ENCODE peak calls at places on chromosomes 2 and 18, in nine cellular contexts. S is SK-N-SH, L is OCI-LY7, G is breast epithelium, H is left lung, P is mesendoderm, K is ovary, Z is IMR-90, N is cardiac muscle cell. I is an unnamed sample.

GRCh38 chr18:46167971-46168370 is 63.8 kb downstream of the HAUS1 start:
- DNase-seq in S (no peak), L (peak; percentile 88), G (no peak), H (no peak), P (no peak), K (no peak), Z (no peak), N (no peak), I (peak; percentile 86)

GRCh38 chr2:27029051-27029450 is 3.7 kb upstream of the TMEM214 start:
- DNase-seq in S (no peak), L (no peak), G (no peak), H (no peak), P (no peak), K (no peak), Z (no peak), N (no peak), I (no peak)

GRCh38 chr2:171999604-172000469 is at the start of gene METAP1D:
- DNase-seq in S (peak; percentile 97), L (peak; percentile 94), G (peak; percentile 73), H (peak; percentile 100), P (peak; percentile 95), K (peak; percentile 92), Z (peak; percentile 88), N (peak; percentile 94), I (peak; percentile 97)

GRCh38 chr2:132916219-132916618 is 246.2 kb upstream of the LYPD1 start:
- DNase-seq in S (no peak), L (no peak), G (no peak), H (no peak), P (no peak), K (no peak), Z (no peak), N (no peak), I (no peak)

GRCh38 chr2:172106128-172106961 is 3.6 kb upstream of the DLX2 start:
- DNase-seq in S (peak; percentile 78), L (no peak), G (no peak), H (no peak), P (peak; percentile 87), K (peak; percentile 36), Z (peak; percentile 43), N (peak; percentile 48), I (peak; percentile 30)

GRCh38 chr2:210502997-210503621 is 26.6 kb upstream of the LANCL1 start:
- DNase-seq in S (peak; percentile 53), L (peak; percentile 48), G (no peak), H (no peak), P (peak; percentile 62), K (peak; percentile 25), Z (peak; percentile 49), N (peak; percentile 67), I (peak; percentile 27)

GRCh38 chr2:68127358-68128242 is 30.1 kb upstream of the PNO1 start:
- DNase-seq in S (no peak), L (peak; percentile 74), G (no peak), H (no peak), P (no peak), K (no peak), Z (no peak), N (no peak), I (peak; percentile 25)

GRCh38 chr18:33817096-33817495 is 239.1 kb downstream of the ASXL3 start:
- DNase-seq in S (no peak), L (no peak), G (no peak), H (no peak), P (peak; percentile 85), K (no peak), Z (peak; percentile 78), N (no peak), I (no peak)

GRCh38 chr2:74567862-74568261 is 13.3 kb downstream of the DOK1 start:
- DNase-seq in S (no peak), L (no peak), G (no peak), H (no peak), P (no peak), K (no peak), Z (peak; percentile 88), N (peak; percentile 87), I (no peak)

GRCh38 chr2:70240599-70240998 is 7.8 kb downstream of the TIA1 start:
- DNase-seq in S (no peak), L (no peak), G (no peak), H (no peak), P (no peak), K (no peak), Z (no peak), N (no peak), I (no peak)
- H3K4me3 ChIP-seq in S (no peak overlapping the region), L (no peak overlapping the region), G (no peak overlapping the region), H (no peak overlapping the region), P (no peak overlapping the region), K (no peak overlapping the region), Z (no peak overlapping the region), N (no peak overlapping the region), I (no peak overlapping the region)

DNA sequence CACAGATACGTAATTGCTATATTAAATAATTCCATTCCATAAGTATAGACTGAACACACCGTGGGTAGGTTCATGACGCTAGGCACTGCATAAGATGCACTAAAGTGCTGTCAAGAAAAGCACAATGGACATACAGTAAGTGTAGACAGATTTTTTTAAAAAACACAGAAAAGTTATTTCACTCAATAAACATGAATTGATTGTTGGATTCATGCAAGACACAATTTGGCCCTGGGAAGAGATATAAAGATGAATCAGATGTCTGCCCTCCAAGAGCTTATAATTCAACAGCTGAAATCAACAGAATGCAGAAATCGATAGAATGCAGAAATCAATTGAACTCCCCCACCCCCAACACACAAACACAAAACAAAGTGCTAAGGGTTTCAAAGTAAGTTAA is 1.8 kb downstream of the NBAS start:
- DNase-seq in S (no peak), L (no peak), G (no peak), H (no peak), P (no peak), K (no peak), Z (no peak), N (no peak), I (no peak)
- H3K4me3 ChIP-seq in S (no peak overlapping the region), L (peak overlapping the region; percentile 91), G (no peak overlapping the region), H (no peak overlapping the region), P (no peak overlapping the region), K (no peak overlapping the region), Z (peak overlapping the region; percentile 90), N (no peak overlapping the region), I (no peak overlapping the region)

GRCh38 chr2:120866483-120867140 is 130.9 kb downstream of the GLI2 start:
- DNase-seq in S (no peak), L (no peak), G (no peak), H (peak; percentile 39), P (no peak), K (no peak), Z (no peak), N (no peak), I (no peak)
- H3K4me3 ChIP-seq in S (peak overlapping the region; percentile 53), L (no peak overlapping the region), G (peak overlapping the region; percentile 37), H (no peak overlapping the region), P (no peak overlapping the region), K (no peak overlapping the region), Z (peak overlapping the region; percentile 9), N (no peak overlapping the region), I (no peak overlapping the region)

GRCh38 chr2:86790828-86791561 is at the start of gene CD8A:
- DNase-seq in S (peak; percentile 20), L (no peak), G (no peak), H (no peak), P (peak; percentile 67), K (no peak), Z (peak; percentile 11), N (peak; percentile 47), I (no peak)
- H3K4me3 ChIP-seq in S (no peak within 1 kb of the TSS), L (no peak within 1 kb of the TSS), G (no peak within 1 kb of the TSS), H (no peak within 1 kb of the TSS), P (no peak within 1 kb of the TSS), K (no peak within 1 kb of the TSS), Z (no peak within 1 kb of the TSS), N (peak within 1 kb of the TSS; percentile 17), I (no peak within 1 kb of the TSS)

I was measured in MM.1S.